ENCODE peak calls at places on chromosomes 5 and 9, in seven cellular contexts. One of them, this sample, is unnamed.
A peak's percentile ranks its signal among the peaks of the same experiment; 100 is the strongest.

GRCh38 chr9:76374702-76375543 is 19.3 kb downstream of the RFK start:
- DNase-seq in HTR-8/SVneo: peak; percentile 86
- DNase-seq in AG04449: peak; percentile 63
- DNase-seq in spleen: no peak
- DNase-seq in central memory CD8-positive, alpha-beta T cell: no peak
- DNase-seq in stimulated activated effector memory CD8-positive, alpha-beta T cell treated with anti-CD3 and anti-CD28 coated beads, Interleukin-12 subunit alpha, Interleukin-12 subunit beta, amount 100 ng/mL, for 72 hours: no peak
- DNase-seq in PC-3: peak; percentile 72
- DNase-seq in this sample: peak; percentile 72

GRCh38 chr5:171592741-171593140 is 173.3 kb downstream of the FGF18 start:
- DNase-seq in HTR-8/SVneo: no peak
- DNase-seq in AG04449: no peak
- DNase-seq in spleen: no peak
- DNase-seq in central memory CD8-positive, alpha-beta T cell: no peak
- DNase-seq in stimulated activated effector memory CD8-positive, alpha-beta T cell treated with anti-CD3 and anti-CD28 coated beads, Interleukin-12 subunit alpha, Interleukin-12 subunit beta, amount 100 ng/mL, for 72 hours: no peak
- DNase-seq in PC-3: peak; percentile 23
- DNase-seq in this sample: no peak

GRCh38 chr5:80284720-80285119 is 28.9 kb upstream of the SERINC5 start:
- DNase-seq in HTR-8/SVneo: no peak
- DNase-seq in AG04449: no peak
- DNase-seq in spleen: no peak
- DNase-seq in central memory CD8-positive, alpha-beta T cell: no peak
- DNase-seq in stimulated activated effector memory CD8-positive, alpha-beta T cell treated with anti-CD3 and anti-CD28 coated beads, Interleukin-12 subunit alpha, Interleukin-12 subunit beta, amount 100 ng/mL, for 72 hours: no peak
- DNase-seq in PC-3: no peak
- DNase-seq in this sample: no peak

GRCh38 chr5:140265845-140266244 is 37.1 kb downstream of the PFDN1 start:
- DNase-seq in HTR-8/SVneo: no peak
- DNase-seq in AG04449: no peak
- DNase-seq in spleen: no peak
- DNase-seq in central memory CD8-positive, alpha-beta T cell: no peak
- DNase-seq in stimulated activated effector memory CD8-positive, alpha-beta T cell treated with anti-CD3 and anti-CD28 coated beads, Interleukin-12 subunit alpha, Interleukin-12 subunit beta, amount 100 ng/mL, for 72 hours: no peak
- DNase-seq in PC-3: no peak
- DNase-seq in this sample: no peak

GRCh38 chr5:14869286-14870164 is 2.1 kb downstream of the ANKH start:
- DNase-seq in HTR-8/SVneo: no peak
- DNase-seq in AG04449: no peak
- DNase-seq in spleen: no peak
- DNase-seq in central memory CD8-positive, alpha-beta T cell: no peak
- DNase-seq in stimulated activated effector memory CD8-positive, alpha-beta T cell treated with anti-CD3 and anti-CD28 coated beads, Interleukin-12 subunit alpha, Interleukin-12 subunit beta, amount 100 ng/mL, for 72 hours: peak; percentile 60
- DNase-seq in PC-3: peak; percentile 40
- DNase-seq in this sample: no peak

GRCh38 chr5:134079748-134080581 is 34.5 kb upstream of the TCF7 start:
- DNase-seq in HTR-8/SVneo: no peak
- DNase-seq in AG04449: no peak
- DNase-seq in spleen: peak; percentile 74
- DNase-seq in central memory CD8-positive, alpha-beta T cell: no peak
- DNase-seq in stimulated activated effector memory CD8-positive, alpha-beta T cell treated with anti-CD3 and anti-CD28 coated beads, Interleukin-12 subunit alpha, Interleukin-12 subunit beta, amount 100 ng/mL, for 72 hours: no peak
- DNase-seq in PC-3: no peak
- DNase-seq in this sample: no peak

GRCh38 chr9:121826711-121827110 is 175.3 kb downstream of the DAB2IP start:
- DNase-seq in HTR-8/SVneo: no peak
- DNase-seq in AG04449: no peak
- DNase-seq in spleen: no peak
- DNase-seq in central memory CD8-positive, alpha-beta T cell: peak; percentile 3
- DNase-seq in stimulated activated effector memory CD8-positive, alpha-beta T cell treated with anti-CD3 and anti-CD28 coated beads, Interleukin-12 subunit alpha, Interleukin-12 subunit beta, amount 100 ng/mL, for 72 hours: no peak
- DNase-seq in PC-3: no peak
- DNase-seq in this sample: no peak

GRCh38 chr5:98816574-98817222 is 43.2 kb downstream of the RGMB start:
- DNase-seq in HTR-8/SVneo: no peak
- DNase-seq in AG04449: no peak
- DNase-seq in spleen: no peak
- DNase-seq in central memory CD8-positive, alpha-beta T cell: no peak
- DNase-seq in stimulated activated effector memory CD8-positive, alpha-beta T cell treated with anti-CD3 and anti-CD28 coated beads, Interleukin-12 subunit alpha, Interleukin-12 subunit beta, amount 100 ng/mL, for 72 hours: no peak
- DNase-seq in PC-3: no peak
- DNase-seq in this sample: no peak

GRCh38 chr5:142807378-142807911 is 37.3 kb downstream of the ARHGAP26 start:
- DNase-seq in HTR-8/SVneo: no peak
- DNase-seq in AG04449: no peak
- DNase-seq in spleen: no peak
- DNase-seq in central memory CD8-positive, alpha-beta T cell: no peak
- DNase-seq in stimulated activated effector memory CD8-positive, alpha-beta T cell treated with anti-CD3 and anti-CD28 coated beads, Interleukin-12 subunit alpha, Interleukin-12 subunit beta, amount 100 ng/mL, for 72 hours: no peak
- DNase-seq in PC-3: no peak
- DNase-seq in this sample: no peak

GRCh38 chr9:111036068-111036789 is 2.0 kb downstream of the LPAR1 start:
- DNase-seq in HTR-8/SVneo: no peak
- DNase-seq in AG04449: no peak
- DNase-seq in spleen: peak; percentile 80
- DNase-seq in central memory CD8-positive, alpha-beta T cell: no peak
- DNase-seq in stimulated activated effector memory CD8-positive, alpha-beta T cell treated with anti-CD3 and anti-CD28 coated beads, Interleukin-12 subunit alpha, Interleukin-12 subunit beta, amount 100 ng/mL, for 72 hours: no peak
- DNase-seq in PC-3: peak; percentile 67
- DNase-seq in this sample: peak; percentile 48

GRCh38 chr5:61347088-61347487 is 15.0 kb downstream of the ZSWIM6 start:
- DNase-seq in HTR-8/SVneo: no peak
- DNase-seq in AG04449: no peak
- DNase-seq in spleen: no peak
- DNase-seq in central memory CD8-positive, alpha-beta T cell: no peak
- DNase-seq in stimulated activated effector memory CD8-positive, alpha-beta T cell treated with anti-CD3 and anti-CD28 coated beads, Interleukin-12 subunit alpha, Interleukin-12 subunit beta, amount 100 ng/mL, for 72 hours: no peak
- DNase-seq in PC-3: no peak
- DNase-seq in this sample: no peak

GRCh38 chr9:77170991-77171699 is 6.2 kb upstream of the VPS13A start:
- DNase-seq in HTR-8/SVneo: no peak
- DNase-seq in AG04449: no peak
- DNase-seq in spleen: no peak
- DNase-seq in central memory CD8-positive, alpha-beta T cell: no peak
- DNase-seq in stimulated activated effector memory CD8-positive, alpha-beta T cell treated with anti-CD3 and anti-CD28 coated beads, Interleukin-12 subunit alpha, Interleukin-12 subunit beta, amount 100 ng/mL, for 72 hours: no peak
- DNase-seq in PC-3: no peak
- DNase-seq in this sample: no peak

GRCh38 chr5:112329429-112330090 is 89.5 kb downstream of the EPB41L4A start:
- DNase-seq in HTR-8/SVneo: no peak
- DNase-seq in AG04449: no peak
- DNase-seq in spleen: no peak
- DNase-seq in central memory CD8-positive, alpha-beta T cell: no peak
- DNase-seq in stimulated activated effector memory CD8-positive, alpha-beta T cell treated with anti-CD3 and anti-CD28 coated beads, Interleukin-12 subunit alpha, Interleukin-12 subunit beta, amount 100 ng/mL, for 72 hours: no peak
- DNase-seq in PC-3: no peak
- DNase-seq in this sample: no peak

GRCh38 chr5:169745441-169746146 is 108.5 kb downstream of the DOCK2 start:
- DNase-seq in HTR-8/SVneo: no peak
- DNase-seq in AG04449: peak; percentile 40
- DNase-seq in spleen: no peak
- DNase-seq in central memory CD8-positive, alpha-beta T cell: no peak
- DNase-seq in stimulated activated effector memory CD8-positive, alpha-beta T cell treated with anti-CD3 and anti-CD28 coated beads, Interleukin-12 subunit alpha, Interleukin-12 subunit beta, amount 100 ng/mL, for 72 hours: no peak
- DNase-seq in PC-3: peak; percentile 36
- DNase-seq in this sample: peak; percentile 73

GRCh38 chr9:89731262-89731980 is 126.6 kb downstream of the GADD45G start:
- DNase-seq in HTR-8/SVneo: no peak
- DNase-seq in AG04449: no peak
- DNase-seq in spleen: no peak
- DNase-seq in central memory CD8-positive, alpha-beta T cell: no peak
- DNase-seq in stimulated activated effector memory CD8-positive, alpha-beta T cell treated with anti-CD3 and anti-CD28 coated beads, Interleukin-12 subunit alpha, Interleukin-12 subunit beta, amount 100 ng/mL, for 72 hours: no peak
- DNase-seq in PC-3: no peak
- DNase-seq in this sample: no peak

GRCh38 chr9:6054280-6055099 is 39.1 kb upstream of the RANBP6 start:
- DNase-seq in HTR-8/SVneo: peak; percentile 51
- DNase-seq in AG04449: peak; percentile 10
- DNase-seq in spleen: no peak
- DNase-seq in central memory CD8-positive, alpha-beta T cell: peak; percentile 45
- DNase-seq in stimulated activated effector memory CD8-positive, alpha-beta T cell treated with anti-CD3 and anti-CD28 coated beads, Interleukin-12 subunit alpha, Interleukin-12 subunit beta, amount 100 ng/mL, for 72 hours: peak; percentile 75
- DNase-seq in PC-3: peak; percentile 81
- DNase-seq in this sample: peak; percentile 60

GRCh38 chr5:91296691-91297143 is 86.4 kb downstream of the ARRDC3 start:
- DNase-seq in HTR-8/SVneo: no peak
- DNase-seq in AG04449: no peak
- DNase-seq in spleen: no peak
- DNase-seq in central memory CD8-positive, alpha-beta T cell: no peak
- DNase-seq in stimulated activated effector memory CD8-positive, alpha-beta T cell treated with anti-CD3 and anti-CD28 coated beads, Interleukin-12 subunit alpha, Interleukin-12 subunit beta, amount 100 ng/mL, for 72 hours: no peak
- DNase-seq in PC-3: no peak
- DNase-seq in this sample: peak; percentile 55

GRCh38 chr9:130301483-130302286 is 36.1 kb downstream of the HMCN2 start:
- DNase-seq in HTR-8/SVneo: no peak
- DNase-seq in AG04449: no peak
- DNase-seq in spleen: no peak
- DNase-seq in central memory CD8-positive, alpha-beta T cell: no peak
- DNase-seq in stimulated activated effector memory CD8-positive, alpha-beta T cell treated with anti-CD3 and anti-CD28 coated beads, Interleukin-12 subunit alpha, Interleukin-12 subunit beta, amount 100 ng/mL, for 72 hours: no peak
- DNase-seq in PC-3: no peak
- DNase-seq in this sample: no peak

GRCh38 chr5:170538970-170539586 is 35.3 kb downstream of the KCNIP1 start:
- DNase-seq in HTR-8/SVneo: no peak
- DNase-seq in AG04449: no peak
- DNase-seq in spleen: no peak
- DNase-seq in central memory CD8-positive, alpha-beta T cell: no peak
- DNase-seq in stimulated activated effector memory CD8-positive, alpha-beta T cell treated with anti-CD3 and anti-CD28 coated beads, Interleukin-12 subunit alpha, Interleukin-12 subunit beta, amount 100 ng/mL, for 72 hours: no peak
- DNase-seq in PC-3: no peak
- DNase-seq in this sample: no peak

GRCh38 chr9:136625101-136626065 is 37.3 kb upstream of the EGFL7 start:
- DNase-seq in HTR-8/SVneo: peak; percentile 78
- DNase-seq in AG04449: no peak
- DNase-seq in spleen: peak; percentile 85
- DNase-seq in central memory CD8-positive, alpha-beta T cell: no peak
- DNase-seq in stimulated activated effector memory CD8-positive, alpha-beta T cell treated with anti-CD3 and anti-CD28 coated beads, Interleukin-12 subunit alpha, Interleukin-12 subunit beta, amount 100 ng/mL, for 72 hours: no peak
- DNase-seq in PC-3: peak; percentile 21
- DNase-seq in this sample: peak; percentile 58

GRCh38 chr5:35151151-35151920 is 79.0 kb downstream of the PRLR start:
- DNase-seq in HTR-8/SVneo: no peak
- DNase-seq in AG04449: no peak
- DNase-seq in spleen: no peak
- DNase-seq in central memory CD8-positive, alpha-beta T cell: no peak
- DNase-seq in stimulated activated effector memory CD8-positive, alpha-beta T cell treated with anti-CD3 and anti-CD28 coated beads, Interleukin-12 subunit alpha, Interleukin-12 subunit beta, amount 100 ng/mL, for 72 hours: no peak
- DNase-seq in PC-3: no peak
- DNase-seq in this sample: no peak

GRCh38 chr5:141835928-141836667 is 42.1 kb downstream of the PCDH1 start:
- DNase-seq in HTR-8/SVneo: no peak
- DNase-seq in AG04449: no peak
- DNase-seq in spleen: no peak
- DNase-seq in central memory CD8-positive, alpha-beta T cell: no peak
- DNase-seq in stimulated activated effector memory CD8-positive, alpha-beta T cell treated with anti-CD3 and anti-CD28 coated beads, Interleukin-12 subunit alpha, Interleukin-12 subunit beta, amount 100 ng/mL, for 72 hours: no peak
- DNase-seq in PC-3: no peak
- DNase-seq in this sample: no peak

GRCh38 chr9:37412431-37413151 is 9.9 kb upstream of the GRHPR start:
- DNase-seq in HTR-8/SVneo: peak; percentile 48
- DNase-seq in AG04449: peak; percentile 29
- DNase-seq in spleen: no peak
- DNase-seq in central memory CD8-positive, alpha-beta T cell: no peak
- DNase-seq in stimulated activated effector memory CD8-positive, alpha-beta T cell treated with anti-CD3 and anti-CD28 coated beads, Interleukin-12 subunit alpha, Interleukin-12 subunit beta, amount 100 ng/mL, for 72 hours: no peak
- DNase-seq in PC-3: no peak
- DNase-seq in this sample: peak; percentile 89

This sample was measured in mammary epithelial cell.